ENCODE peak calls at places on chromosome 2, in nine cellular contexts. Y is left cardiac atrium, C is C1 segment of cervical spinal cord, T is osteoblast, M is AG08396, A is left colon, V is BE2C, E is T follicular helper cell, Q is retinal pigment epithelial cell. W is an unnamed sample.

GRCh38 chr2:112692496-112692911 is 28.3 kb upstream of the NT5DC4 start:
- DNase-seq in A (peak; percentile 59), E (peak; percentile 4), M (peak; percentile 90), Y (peak; percentile 43), Q (peak; percentile 81), T (peak; percentile 88), C (no peak), V (no peak), W (no peak)

GRCh38 chr2:46846454-46846990 is 69.1 kb downstream of the MCFD2 start:
- DNase-seq in T (peak; percentile 19), M (no peak), Y (no peak), E (no peak), V (no peak), Q (no peak), A (no peak), C (no peak), W (no peak)

GRCh38 chr2:110777531-110778311 is 45.3 kb downstream of the ACOXL start:
- DNase-seq in A (no peak), Q (no peak), V (no peak), C (no peak), T (no peak), Y (no peak), M (no peak), E (no peak), W (peak; percentile 3)

GRCh38 chr2:10533811-10534321 is 85.7 kb upstream of the ODC1 start:
- DNase-seq in Y (no peak), Q (peak; percentile 14), V (no peak), A (no peak), C (no peak), E (no peak), T (no peak), M (no peak), W (no peak)

GRCh38 chr2:209368406-209368805 is 55.4 kb upstream of the MAP2 start:
- DNase-seq in Y (no peak), A (no peak), C (no peak), T (no peak), Q (no peak), M (no peak), V (no peak), E (no peak), W (no peak)

GRCh38 chr2:14554829-14555580 is 77.5 kb upstream of the LRATD1 start:
- DNase-seq in Y (no peak), Q (peak; percentile 50), E (no peak), V (no peak), C (no peak), T (no peak), M (no peak), A (peak; percentile 65), W (no peak)

GRCh38 chr2:217031445-217031844 is 171.6 kb upstream of the TNP1 start:
- DNase-seq in M (no peak), A (no peak), C (no peak), T (no peak), E (no peak), Q (no peak), Y (no peak), V (no peak), W (no peak)

GRCh38 chr2:191374366-191374765 is 129.2 kb downstream of the MYO1B start:
- DNase-seq in Q (no peak), E (no peak), C (no peak), Y (no peak), M (no peak), A (no peak), T (no peak), V (no peak), W (no peak)

W was measured in hypothalamus.